ENCODE peak calls at places on chromosomes 1 and 21, in seven cellular contexts. One of them, this sample, is unnamed.

GRCh38 chr1:181397841-181398240 is 85.5 kb upstream of the CACNA1E start:
- DNase-seq in cardiac fibroblast: no peak
- DNase-seq in effector CD4-positive, alpha-beta T cell: no peak
- DNase-seq in colonic mucosa: no peak
- DNase-seq in Calu3: no peak
- DNase-seq in IMR-90: no peak
- DNase-seq in effector memory CD4-positive, alpha-beta T cell: no peak
- DNase-seq in this sample: no peak

GRCh38 chr1:157819886-157820285 is at the start of gene FCRL1:
- DNase-seq in effector memory CD4-positive, alpha-beta T cell: no peak
- DNase-seq in IMR-90: no peak
- DNase-seq in effector CD4-positive, alpha-beta T cell: no peak
- DNase-seq in Calu3: no peak
- DNase-seq in colonic mucosa: no peak
- DNase-seq in cardiac fibroblast: no peak
- DNase-seq in this sample: no peak

GRCh38 chr1:203340112-203340804 is 10.7 kb downstream of the FMOD start:
- DNase-seq in effector CD4-positive, alpha-beta T cell: peak; percentile 46
- DNase-seq in Calu3: peak; percentile 77
- DNase-seq in colonic mucosa: peak; percentile 84
- DNase-seq in IMR-90: peak; percentile 84
- DNase-seq in cardiac fibroblast: peak; percentile 92
- DNase-seq in effector memory CD4-positive, alpha-beta T cell: peak; percentile 38
- DNase-seq in this sample: peak; percentile 73

GRCh38 chr1:216210081-216210480 is 213.2 kb downstream of the USH2A start:
- DNase-seq in colonic mucosa: no peak
- DNase-seq in cardiac fibroblast: no peak
- DNase-seq in effector CD4-positive, alpha-beta T cell: no peak
- DNase-seq in Calu3: peak; percentile 57
- DNase-seq in effector memory CD4-positive, alpha-beta T cell: no peak
- DNase-seq in IMR-90: peak; percentile 69
- DNase-seq in this sample: no peak

GRCh38 chr21:15706686-15707085 is 23.1 kb upstream of the USP25 start:
- DNase-seq in IMR-90: peak; percentile 97
- DNase-seq in effector CD4-positive, alpha-beta T cell: no peak
- DNase-seq in effector memory CD4-positive, alpha-beta T cell: no peak
- DNase-seq in cardiac fibroblast: peak; percentile 97
- DNase-seq in Calu3: peak; percentile 58
- DNase-seq in colonic mucosa: peak; percentile 53
- DNase-seq in this sample: no peak

GRCh38 chr1:152398812-152399698 is 15.0 kb downstream of the CRNN start:
- DNase-seq in effector memory CD4-positive, alpha-beta T cell: no peak
- DNase-seq in effector CD4-positive, alpha-beta T cell: no peak
- DNase-seq in IMR-90: no peak
- DNase-seq in Calu3: peak; percentile 58
- DNase-seq in cardiac fibroblast: peak; percentile 31
- DNase-seq in colonic mucosa: no peak
- DNase-seq in this sample: peak; percentile 38

GRCh38 chr1:228394571-228395394 is 11.9 kb downstream of the TRIM11 start:
- DNase-seq in Calu3: no peak
- DNase-seq in colonic mucosa: no peak
- DNase-seq in cardiac fibroblast: no peak
- DNase-seq in effector CD4-positive, alpha-beta T cell: no peak
- DNase-seq in IMR-90: no peak
- DNase-seq in effector memory CD4-positive, alpha-beta T cell: no peak
- DNase-seq in this sample: no peak

GRCh38 chr1:230109871-230110667 is 43.0 kb downstream of the GALNT2 start:
- DNase-seq in IMR-90: peak; percentile 43
- DNase-seq in Calu3: no peak
- DNase-seq in cardiac fibroblast: no peak
- DNase-seq in effector CD4-positive, alpha-beta T cell: no peak
- DNase-seq in colonic mucosa: no peak
- DNase-seq in effector memory CD4-positive, alpha-beta T cell: no peak
- DNase-seq in this sample: no peak

GRCh38 chr1:234724517-234725176 is 114.7 kb upstream of the IRF2BP2 start:
- DNase-seq in colonic mucosa: peak; percentile 80
- DNase-seq in effector CD4-positive, alpha-beta T cell: peak; percentile 17
- DNase-seq in Calu3: peak; percentile 45
- DNase-seq in effector memory CD4-positive, alpha-beta T cell: no peak
- DNase-seq in IMR-90: no peak
- DNase-seq in cardiac fibroblast: no peak
- DNase-seq in this sample: peak; percentile 32

GRCh38 chr1:87279201-87279860 is 49.3 kb upstream of the LMO4 start:
- DNase-seq in colonic mucosa: no peak
- DNase-seq in Calu3: no peak
- DNase-seq in effector CD4-positive, alpha-beta T cell: no peak
- DNase-seq in IMR-90: peak; percentile 6
- DNase-seq in effector memory CD4-positive, alpha-beta T cell: no peak
- DNase-seq in cardiac fibroblast: peak; percentile 36
- DNase-seq in this sample: no peak

GRCh38 chr21:39961251-39961650 is 94.0 kb downstream of the PCP4 start:
- DNase-seq in colonic mucosa: no peak
- DNase-seq in effector CD4-positive, alpha-beta T cell: no peak
- DNase-seq in Calu3: no peak
- DNase-seq in IMR-90: no peak
- DNase-seq in effector memory CD4-positive, alpha-beta T cell: no peak
- DNase-seq in cardiac fibroblast: no peak
- DNase-seq in this sample: no peak

GRCh38 chr21:43609501-43610340 is 49.6 kb downstream of the HSF2BP start:
- DNase-seq in colonic mucosa: peak; percentile 82
- DNase-seq in cardiac fibroblast: peak; percentile 87
- DNase-seq in IMR-90: peak; percentile 88
- DNase-seq in effector memory CD4-positive, alpha-beta T cell: no peak
- DNase-seq in Calu3: peak; percentile 63
- DNase-seq in effector CD4-positive, alpha-beta T cell: no peak
- DNase-seq in this sample: no peak

GRCh38 chr1:36557041-36558000 is 74.6 kb upstream of the CSF3R start:
- DNase-seq in effector memory CD4-positive, alpha-beta T cell: no peak
- DNase-seq in IMR-90: no peak
- DNase-seq in cardiac fibroblast: no peak
- DNase-seq in Calu3: no peak
- DNase-seq in effector CD4-positive, alpha-beta T cell: no peak
- DNase-seq in colonic mucosa: no peak
- DNase-seq in this sample: no peak

GRCh38 chr1:30912203-30912602 is 3.6 kb upstream of the SDC3 start:
- DNase-seq in cardiac fibroblast: no peak
- DNase-seq in Calu3: no peak
- DNase-seq in colonic mucosa: no peak
- DNase-seq in effector memory CD4-positive, alpha-beta T cell: no peak
- DNase-seq in effector CD4-positive, alpha-beta T cell: no peak
- DNase-seq in IMR-90: no peak
- DNase-seq in this sample: no peak

GRCh38 chr1:178417858-178418257 is 78.9 kb downstream of the CLEC20A start:
- DNase-seq in Calu3: peak; percentile 17
- DNase-seq in cardiac fibroblast: peak; percentile 33
- DNase-seq in IMR-90: peak; percentile 91
- DNase-seq in colonic mucosa: no peak
- DNase-seq in effector CD4-positive, alpha-beta T cell: no peak
- DNase-seq in effector memory CD4-positive, alpha-beta T cell: no peak
- DNase-seq in this sample: no peak

GRCh38 chr1:220269036-220269435 is 3.2 kb downstream of the RAB3GAP2 start:
- DNase-seq in Calu3: no peak
- DNase-seq in IMR-90: no peak
- DNase-seq in colonic mucosa: no peak
- DNase-seq in effector memory CD4-positive, alpha-beta T cell: no peak
- DNase-seq in cardiac fibroblast: no peak
- DNase-seq in effector CD4-positive, alpha-beta T cell: no peak
- DNase-seq in this sample: no peak

GRCh38 chr1:150875197-150876110 is 945 bp downstream of the ARNT start:
- DNase-seq in colonic mucosa: peak; percentile 45
- DNase-seq in IMR-90: no peak
- DNase-seq in cardiac fibroblast: peak; percentile 50
- DNase-seq in effector CD4-positive, alpha-beta T cell: peak; percentile 4
- DNase-seq in Calu3: peak; percentile 14
- DNase-seq in effector memory CD4-positive, alpha-beta T cell: no peak
- DNase-seq in this sample: no peak

GRCh38 chr1:84442256-84442655 is 36.8 kb upstream of the RPF1 start:
- DNase-seq in Calu3: peak; percentile 22
- DNase-seq in effector memory CD4-positive, alpha-beta T cell: no peak
- DNase-seq in colonic mucosa: no peak
- DNase-seq in cardiac fibroblast: peak; percentile 92
- DNase-seq in effector CD4-positive, alpha-beta T cell: no peak
- DNase-seq in IMR-90: peak; percentile 94
- DNase-seq in this sample: no peak

GRCh38 chr1:119988316-119989067 is 81.0 kb downstream of the NOTCH2 start:
- DNase-seq in effector CD4-positive, alpha-beta T cell: no peak
- DNase-seq in cardiac fibroblast: no peak
- DNase-seq in IMR-90: peak; percentile 66
- DNase-seq in colonic mucosa: no peak
- DNase-seq in Calu3: no peak
- DNase-seq in effector memory CD4-positive, alpha-beta T cell: no peak
- DNase-seq in this sample: no peak

GRCh38 chr21:29072873-29073221 is 601 bp downstream of the CCT8 start:
- DNase-seq in effector memory CD4-positive, alpha-beta T cell: no peak
- DNase-seq in IMR-90: peak; percentile 38
- DNase-seq in colonic mucosa: no peak
- DNase-seq in effector CD4-positive, alpha-beta T cell: no peak
- DNase-seq in Calu3: no peak
- DNase-seq in cardiac fibroblast: peak; percentile 34
- DNase-seq in this sample: peak; percentile 18

GRCh38 chr1:67166196-67166595 is at the start of gene IL23R:
- DNase-seq in effector memory CD4-positive, alpha-beta T cell: no peak
- DNase-seq in Calu3: no peak
- DNase-seq in effector CD4-positive, alpha-beta T cell: no peak
- DNase-seq in cardiac fibroblast: no peak
- DNase-seq in colonic mucosa: no peak
- DNase-seq in IMR-90: no peak
- DNase-seq in this sample: no peak

GRCh38 chr1:54510715-54511270 is 37.2 kb upstream of the ACOT11 start:
- DNase-seq in effector memory CD4-positive, alpha-beta T cell: no peak
- DNase-seq in cardiac fibroblast: no peak
- DNase-seq in effector CD4-positive, alpha-beta T cell: no peak
- DNase-seq in Calu3: no peak
- DNase-seq in colonic mucosa: no peak
- DNase-seq in IMR-90: no peak
- DNase-seq in this sample: no peak

GRCh38 chr1:160978510-160978927 is 23.9 kb upstream of the ITLN2 start:
- DNase-seq in effector CD4-positive, alpha-beta T cell: no peak
- DNase-seq in colonic mucosa: peak; percentile 75
- DNase-seq in Calu3: peak; percentile 73
- DNase-seq in IMR-90: no peak
- DNase-seq in cardiac fibroblast: peak; percentile 71
- DNase-seq in effector memory CD4-positive, alpha-beta T cell: no peak
- DNase-seq in this sample: no peak

GRCh38 chr1:101185421-101185820 is 51.4 kb upstream of the S1PR1 start:
- DNase-seq in colonic mucosa: no peak
- DNase-seq in cardiac fibroblast: peak; percentile 36
- DNase-seq in effector CD4-positive, alpha-beta T cell: no peak
- DNase-seq in effector memory CD4-positive, alpha-beta T cell: no peak
- DNase-seq in Calu3: no peak
- DNase-seq in IMR-90: peak; percentile 62
- DNase-seq in this sample: no peak

GRCh38 chr1:42937836-42938595 is 20.7 kb downstream of the SLC2A1 start:
- DNase-seq in cardiac fibroblast: no peak
- DNase-seq in effector memory CD4-positive, alpha-beta T cell: no peak
- DNase-seq in Calu3: no peak
- DNase-seq in colonic mucosa: peak; percentile 61
- DNase-seq in effector CD4-positive, alpha-beta T cell: no peak
- DNase-seq in IMR-90: no peak
- DNase-seq in this sample: no peak

GRCh38 chr1:165356876-165357275 is 361 bp upstream of the LMX1A start:
- DNase-seq in IMR-90: no peak
- DNase-seq in effector CD4-positive, alpha-beta T cell: no peak
- DNase-seq in colonic mucosa: no peak
- DNase-seq in Calu3: no peak
- DNase-seq in cardiac fibroblast: no peak
- DNase-seq in effector memory CD4-positive, alpha-beta T cell: no peak
- DNase-seq in this sample: peak; percentile 49

GRCh38 chr1:149936076-149936991 is at the start of gene MTMR11:
- DNase-seq in effector CD4-positive, alpha-beta T cell: no peak
- DNase-seq in cardiac fibroblast: peak; percentile 48
- DNase-seq in colonic mucosa: peak; percentile 84
- DNase-seq in IMR-90: peak; percentile 34
- DNase-seq in effector memory CD4-positive, alpha-beta T cell: no peak
- DNase-seq in Calu3: peak; percentile 51
- DNase-seq in this sample: no peak

GRCh38 chr1:18913065-18913502 is 10.7 kb upstream of the ALDH4A1 start:
- DNase-seq in cardiac fibroblast: peak; percentile 87
- DNase-seq in colonic mucosa: peak; percentile 83
- DNase-seq in effector CD4-positive, alpha-beta T cell: peak; percentile 65
- DNase-seq in Calu3: peak; percentile 82
- DNase-seq in effector memory CD4-positive, alpha-beta T cell: peak; percentile 51
- DNase-seq in IMR-90: peak; percentile 82
- DNase-seq in this sample: peak; percentile 93

GRCh38 chr1:25991937-25992688 is 5.8 kb downstream of the PAFAH2 start:
- DNase-seq in colonic mucosa: no peak
- DNase-seq in effector memory CD4-positive, alpha-beta T cell: no peak
- DNase-seq in effector CD4-positive, alpha-beta T cell: no peak
- DNase-seq in IMR-90: peak; percentile 68
- DNase-seq in Calu3: no peak
- DNase-seq in cardiac fibroblast: no peak
- DNase-seq in this sample: no peak

GRCh38 chr1:23152966-23153684 is 15.5 kb downstream of the LUZP1 start:
- DNase-seq in colonic mucosa: no peak
- DNase-seq in effector CD4-positive, alpha-beta T cell: no peak
- DNase-seq in cardiac fibroblast: no peak
- DNase-seq in effector memory CD4-positive, alpha-beta T cell: no peak
- DNase-seq in Calu3: no peak
- DNase-seq in IMR-90: peak; percentile 50
- DNase-seq in this sample: no peak

GRCh38 chr1:67890862-67891261 is 57.6 kb upstream of the GNG12 start:
- DNase-seq in effector CD4-positive, alpha-beta T cell: no peak
- DNase-seq in cardiac fibroblast: no peak
- DNase-seq in IMR-90: no peak
- DNase-seq in Calu3: no peak
- DNase-seq in colonic mucosa: no peak
- DNase-seq in effector memory CD4-positive, alpha-beta T cell: no peak
- DNase-seq in this sample: no peak

GRCh38 chr1:226677121-226678020 is 61.7 kb downstream of the ITPKB start:
- DNase-seq in IMR-90: peak; percentile 87
- DNase-seq in effector CD4-positive, alpha-beta T cell: peak; percentile 78
- DNase-seq in cardiac fibroblast: peak; percentile 86
- DNase-seq in Calu3: no peak
- DNase-seq in colonic mucosa: peak; percentile 67
- DNase-seq in effector memory CD4-positive, alpha-beta T cell: peak; percentile 79
- DNase-seq in this sample: no peak

GRCh38 chr1:33624991-33625870 is 152.8 kb downstream of the ZSCAN20 start:
- DNase-seq in IMR-90: no peak
- DNase-seq in cardiac fibroblast: no peak
- DNase-seq in effector memory CD4-positive, alpha-beta T cell: no peak
- DNase-seq in effector CD4-positive, alpha-beta T cell: no peak
- DNase-seq in colonic mucosa: no peak
- DNase-seq in Calu3: no peak
- DNase-seq in this sample: no peak

GRCh38 chr1:119136401-119136800 is 4.1 kb downstream of the WARS2 start:
- DNase-seq in effector memory CD4-positive, alpha-beta T cell: no peak
- DNase-seq in effector CD4-positive, alpha-beta T cell: no peak
- DNase-seq in IMR-90: peak; percentile 54
- DNase-seq in colonic mucosa: no peak
- DNase-seq in Calu3: no peak
- DNase-seq in cardiac fibroblast: peak; percentile 52
- DNase-seq in this sample: no peak

GRCh38 chr1:186578325-186579016 is 101.8 kb downstream of the PTGS2 start:
- DNase-seq in effector memory CD4-positive, alpha-beta T cell: no peak
- DNase-seq in effector CD4-positive, alpha-beta T cell: no peak
- DNase-seq in Calu3: peak; percentile 51
- DNase-seq in colonic mucosa: no peak
- DNase-seq in cardiac fibroblast: no peak
- DNase-seq in IMR-90: no peak
- DNase-seq in this sample: no peak